ENCODE peak calls at places on chromosomes 4 and X, in four cellular contexts. Q is HCT116, I is GM12878, K is H1. F is an unnamed sample.

GRCh38 chr4:148454835-148455234 is 12.6 kb upstream of the NR3C2 start:
- DNase-seq in Q (no peak), I (no peak), K (no peak), F (no peak)

GRCh38 chrX:101595739-101596419 is 21.9 kb downstream of the ARMCX6 start:
- DNase-seq in I (peak), K (no peak), Q (peak), F (peak)

GRCh38 chrX:21166302-21166982 is 207.8 kb upstream of the CNKSR2 start:
- DNase-seq in K (no peak), Q (no peak), I (no peak), F (no peak)

GRCh38 chr4:128241981-128242380 is 45.6 kb downstream of the PGRMC2 start:
- DNase-seq in Q (no peak), K (no peak), I (no peak), F (no peak)

GRCh38 chr4:48370260-48371134 is 29.2 kb downstream of the SLAIN2 start:
- DNase-seq in I (peak), K (no peak), Q (no peak), F (no peak)

GRCh38 chrX:24870143-24870542 is 145.6 kb downstream of the ARX start:
- DNase-seq in Q (no peak), I (no peak), K (no peak), F (no peak)

GRCh38 chrX:21056636-21057035 is 317.6 kb upstream of the CNKSR2 start:
- DNase-seq in K (no peak), I (no peak), Q (no peak), F (no peak)

GRCh38 chrX:146278381-146278780 is 460.8 kb downstream of the SLITRK2 start:
- DNase-seq in Q (no peak), K (no peak), I (no peak), F (no peak)

GRCh38 chrX:32871636-32872035 is 339.7 kb downstream of the DMD start:
- DNase-seq in I (no peak), K (no peak), Q (no peak), F (no peak)

GRCh38 chr4:163662761-163663160 is 168.3 kb downstream of the TMA16 start:
- DNase-seq in Q (no peak), K (no peak), I (no peak), F (no peak)

GRCh38 chrX:19883878-19884277 is 3.5 kb downstream of the SH3KBP1 start:
- DNase-seq in K (no peak), Q (peak), I (peak), F (no peak)

GRCh38 chrX:96436105-96436504 is 248.5 kb upstream of the DIAPH2 start:
- DNase-seq in I (no peak), Q (no peak), K (no peak), F (no peak)

GRCh38 chrX:136214551-136214950 is 36.6 kb downstream of the MAP7D3 start:
- DNase-seq in I (no peak), K (no peak), Q (no peak), F (no peak)

GRCh38 chrX:47577424-47577823 is 4.8 kb upstream of the TIMP1 start:
- DNase-seq in I (no peak), Q (no peak), K (no peak), F (no peak)

GRCh38 chr4:149999485-150000074 is 78.7 kb upstream of the DCLK2 start:
- DNase-seq in I (no peak), Q (peak), K (no peak), F (peak)

GRCh38 chrX:20224814-20225487 is 41.8 kb downstream of the RPS6KA3 start:
- DNase-seq in K (no peak), I (peak), Q (no peak), F (no peak)

GRCh38 chr4:107559653-107560052 is 160.4 kb downstream of the PAPSS1 start:
- DNase-seq in Q (no peak), I (no peak), K (no peak), F (no peak)

GRCh38 chrX:153463031-153463430 is 7.3 kb downstream of the HAUS7 start:
- DNase-seq in K (no peak), Q (no peak), I (no peak), F (no peak)

DNA sequence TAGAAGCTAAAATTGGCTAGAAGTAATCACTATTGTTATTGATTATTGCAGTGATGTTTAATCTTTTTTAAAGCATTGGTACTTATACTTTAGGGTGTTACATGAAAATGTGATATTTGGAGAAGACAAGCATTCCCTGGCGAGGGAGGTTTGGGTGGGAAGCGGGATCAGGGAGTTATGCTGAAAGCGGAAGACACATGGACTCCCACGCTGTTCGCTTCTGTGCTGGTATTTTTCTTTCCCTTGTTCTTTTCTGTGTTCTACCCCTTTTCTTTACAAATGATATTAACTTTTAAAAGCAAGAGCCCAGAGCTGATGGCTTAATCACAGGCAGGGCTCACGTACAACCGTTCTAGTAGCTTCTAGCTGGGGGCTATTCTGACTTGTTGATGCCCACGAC is 61.6 kb downstream of the PHOX2B start:
- DNase-seq in Q (no peak), I (no peak), K (no peak), F (no peak)
- TF ChIP-seq EGR1 in Q (no peak), I (no peak), K (no peak), F (no peak)

GRCh38 chr4:6917445-6918241 is 8.0 kb downstream of the TBC1D14 start:
- DNase-seq in I (no peak), K (no peak), Q (peak), F (peak)

GRCh38 chr4:6923507-6923906 is 13.9 kb downstream of the TBC1D14 start:
- DNase-seq in Q (no peak), K (no peak), I (no peak), F (no peak)

GRCh38 chr4:6918345-6918744 is 8.7 kb downstream of the TBC1D14 start:
- DNase-seq in K (no peak), I (no peak), Q (no peak), F (no peak)

GRCh38 chr4:6916587-6917444 is 7.2 kb downstream of the TBC1D14 start:
- DNase-seq in K (no peak), I (no peak), Q (peak), F (peak)

DNA sequence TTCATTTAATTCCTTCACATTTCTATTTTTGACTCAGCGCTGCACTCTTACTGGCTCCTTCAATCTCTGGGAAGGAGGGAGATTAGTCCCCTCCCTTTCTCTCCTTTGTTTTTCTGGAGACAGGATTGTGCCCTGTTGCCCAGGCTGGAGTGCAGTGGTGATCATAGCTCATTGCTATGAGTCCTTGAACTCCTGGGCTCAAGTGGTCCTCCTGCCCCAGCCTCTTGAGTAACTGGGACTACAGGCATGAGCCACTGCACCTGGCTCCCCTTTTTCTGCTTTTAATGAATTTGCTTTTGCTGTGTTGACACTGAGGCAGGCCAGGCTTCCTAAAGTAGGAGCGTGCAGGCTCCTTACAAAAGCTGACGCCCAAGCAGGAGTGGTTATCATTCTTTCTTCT is 10.5 kb downstream of the TBC1D14 start:
- DNase-seq in Q (no peak), I (no peak), K (no peak), F (no peak)
- TF ChIP-seq ZNF274 in Q (no peak), I (no peak), K (no peak), F (no peak)

GRCh38 chr4:6331018-6331417 is 61.4 kb downstream of the WFS1 start:
- DNase-seq in I (no peak), Q (no peak), K (peak), F (peak)
- TF ChIP-seq EGR1 in I (no peak), Q (no peak), K (no peak), F (no peak)

DNA sequence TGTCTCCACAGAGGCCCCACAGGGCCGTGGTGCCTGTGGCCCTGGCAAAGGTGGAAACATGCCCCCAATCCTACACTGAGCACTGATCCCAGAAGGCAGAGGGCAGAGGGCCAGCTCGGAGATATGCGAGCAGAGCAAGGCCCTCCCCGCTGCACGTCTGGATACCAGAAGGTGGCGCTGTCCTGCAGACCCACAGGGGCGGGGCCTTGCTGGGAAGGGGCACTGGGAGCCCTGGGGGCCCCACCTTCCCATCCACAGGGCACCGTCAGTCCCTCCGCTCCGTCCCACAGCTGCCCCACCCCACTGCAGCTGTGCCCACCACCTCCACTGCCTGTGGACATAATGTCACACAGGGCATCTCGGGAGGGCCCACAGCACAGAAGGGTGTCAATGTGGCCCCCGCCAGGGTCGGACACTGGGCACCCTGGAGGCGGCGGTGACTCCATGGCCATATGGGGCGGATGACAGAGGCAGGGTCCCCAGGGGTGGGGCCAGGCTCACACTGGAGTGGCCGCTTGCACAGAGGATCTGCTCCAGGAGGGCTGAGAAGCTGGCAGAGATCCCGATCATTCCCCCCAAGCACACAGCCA is 4.9 kb downstream of the SLC49A3 start:
- DNase-seq in Q (peak), I (no peak), K (peak), F (peak)
- TF ChIP-seq ZNF274 in Q (no peak), I (no peak), K (no peak), F (no peak)

GRCh38 chrX:44817029-44817428 is 26.8 kb upstream of the DUSP21 start:
- DNase-seq in K (no peak), I (no peak), Q (no peak), F (no peak)
- TF ChIP-seq EGR1 in K (no peak), I (no peak), Q (no peak), F (no peak)